ENCODE peak calls at places on chromosomes 11 and 22, in seven cellular contexts. I, V, A, E, T, H and O are unnamed samples.

GRCh38 chr11:116859175-116859574 is 21.8 kb upstream of the APOA1 start:
- DNase-seq in E (no peak), V (no peak), H (no peak), A (no peak), T (no peak), I (no peak), O (no peak)

GRCh38 chr11:77506857-77507256 is 33.0 kb upstream of the PAK1 start:
- DNase-seq in V (no peak), E (no peak), T (peak; percentile 31), I (peak; percentile 5), A (peak; percentile 19), H (no peak), O (no peak)

GRCh38 chr11:71251159-71251721 is 1.1 kb downstream of the SHANK2 start:
- DNase-seq in E (no peak), H (no peak), T (peak; percentile 55), I (no peak), A (no peak), V (no peak), O (no peak)

GRCh38 chr22:30546616-30547015 is at the start of gene SEC14L6:
- DNase-seq in V (no peak), A (no peak), H (no peak), T (no peak), E (no peak), I (no peak), O (no peak)

GRCh38 chr11:76288166-76288978 is 82.1 kb upstream of the WNT11 start:
- DNase-seq in I (no peak), T (no peak), V (peak; percentile 43), A (no peak), E (no peak), H (no peak), O (no peak)

GRCh38 chr11:130899106-130899505 is 17.2 kb downstream of the SNX19 start:
- DNase-seq in E (no peak), V (no peak), A (no peak), T (no peak), I (no peak), H (no peak), O (no peak)

GRCh38 chr11:33044281-33044680 is 4.9 kb downstream of the TCP11L1 start:
- DNase-seq in T (no peak), A (no peak), I (no peak), H (no peak), E (no peak), V (no peak), O (peak; percentile 34)

GRCh38 chr11:46332568-46333128 is 14.6 kb upstream of the DGKZ start:
- DNase-seq in E (no peak), V (peak; percentile 62), A (no peak), H (no peak), T (no peak), I (no peak), O (no peak)

GRCh38 chr11:106021181-106021966 is 666 bp downstream of the MSANTD4 start:
- DNase-seq in A (no peak), I (no peak), H (no peak), V (no peak), T (no peak), E (peak; percentile 61), O (peak; percentile 56)

GRCh38 chr11:134725939-134726639 is 314.0 kb upstream of the B3GAT1 start:
- DNase-seq in A (peak; percentile 27), I (no peak), E (no peak), V (no peak), T (peak; percentile 94), H (no peak), O (no peak)

GRCh38 chr11:35667257-35667656 is 4.7 kb downstream of the TRIM44 start:
- DNase-seq in A (no peak), V (no peak), I (no peak), T (no peak), E (no peak), H (no peak), O (no peak)

GRCh38 chr22:28019360-28019759 is 100.3 kb upstream of the PITPNB start:
- DNase-seq in A (no peak), V (no peak), I (peak; percentile 43), E (peak; percentile 10), H (no peak), T (no peak), O (no peak)

GRCh38 chr11:128689946-128690745 is 3.7 kb upstream of the FLI1 start:
- DNase-seq in I (no peak), V (no peak), T (no peak), H (no peak), A (no peak), E (no peak), O (no peak)

GRCh38 chr11:109641549-109641948 is 219.6 kb downstream of the C11orf87 start:
- DNase-seq in H (no peak), V (peak; percentile 5), I (no peak), T (no peak), E (no peak), A (no peak), O (peak; percentile 38)

GRCh38 chr11:8055836-8056526 is 25.0 kb upstream of the TUB start:
- DNase-seq in T (no peak), H (no peak), E (no peak), V (no peak), I (no peak), A (no peak), O (no peak)

GRCh38 chr11:130371004-130371590 is 56.4 kb upstream of the ZBTB44 start:
- DNase-seq in V (no peak), A (no peak), I (no peak), T (no peak), E (no peak), H (no peak), O (no peak)

GRCh38 chr11:57325735-57326048 is 940 bp upstream of the TNKS1BP1 start:
- DNase-seq in E (no peak), V (no peak), T (peak; percentile 41), I (peak; percentile 90), A (no peak), H (peak; percentile 59), O (no peak)

GRCh38 chr11:100681064-100681502 is 6.0 kb upstream of the ARHGAP42 start:
- DNase-seq in T (no peak), V (no peak), H (peak; percentile 58), A (peak; percentile 81), E (peak; percentile 53), I (peak; percentile 54), O (peak; percentile 34)

GRCh38 chr11:73323464-73323863 is 15.4 kb downstream of the ARHGEF17 start:
- DNase-seq in E (no peak), V (no peak), T (no peak), A (no peak), H (peak; percentile 56), I (no peak), O (peak; percentile 77)

GRCh38 chr11:77058900-77059299 is 7.9 kb upstream of the CAPN5 start:
- DNase-seq in E (no peak), I (no peak), T (no peak), H (no peak), A (no peak), V (no peak), O (no peak)